ENCODE peak calls at places on chromosomes 2 and 18, in nine cellular contexts. One of them, this sample, is unnamed.

GRCh38 chr2:215324811-215325210 is 13.0 kb downstream of the ATIC start:
- ATAC-seq in lower lobe of right lung: no peak
- ATAC-seq in Panc1: no peak
- ATAC-seq in body of pancreas: no peak
- ATAC-seq in aorta: no peak
- ATAC-seq in right cardiac atrium: no peak
- ATAC-seq in upper lobe of right lung: no peak
- ATAC-seq in CD4-positive, CD25-positive, alpha-beta regulatory T cell: no peak
- ATAC-seq in left lung: no peak
- ATAC-seq in this sample: no peak

GRCh38 chr2:16318474-16319195 is 347.0 kb downstream of the CYRIA start:
- ATAC-seq in lower lobe of right lung: peak; percentile 52
- ATAC-seq in body of pancreas: peak; percentile 24
- ATAC-seq in right cardiac atrium: no peak
- ATAC-seq in upper lobe of right lung: peak; percentile 54
- ATAC-seq in CD4-positive, CD25-positive, alpha-beta regulatory T cell: no peak
- ATAC-seq in aorta: no peak
- ATAC-seq in left lung: peak; percentile 78
- ATAC-seq in Panc1: no peak
- ATAC-seq in this sample: no peak

GRCh38 chr18:48213791-48214190 is 195.4 kb downstream of the ZBTB7C start:
- ATAC-seq in body of pancreas: no peak
- ATAC-seq in lower lobe of right lung: no peak
- ATAC-seq in right cardiac atrium: no peak
- ATAC-seq in CD4-positive, CD25-positive, alpha-beta regulatory T cell: no peak
- ATAC-seq in aorta: no peak
- ATAC-seq in upper lobe of right lung: no peak
- ATAC-seq in Panc1: no peak
- ATAC-seq in left lung: no peak
- ATAC-seq in this sample: no peak

GRCh38 chr2:160251566-160251965 is 51.5 kb upstream of the ITGB6 start:
- ATAC-seq in left lung: peak; percentile 82
- ATAC-seq in Panc1: no peak
- ATAC-seq in CD4-positive, CD25-positive, alpha-beta regulatory T cell: no peak
- ATAC-seq in body of pancreas: no peak
- ATAC-seq in right cardiac atrium: peak; percentile 84
- ATAC-seq in lower lobe of right lung: peak; percentile 49
- ATAC-seq in upper lobe of right lung: peak; percentile 57
- ATAC-seq in aorta: no peak
- ATAC-seq in this sample: no peak

GRCh38 chr2:68700560-68700959 is 34.1 kb upstream of the ARHGAP25 start:
- ATAC-seq in body of pancreas: no peak
- ATAC-seq in lower lobe of right lung: no peak
- ATAC-seq in aorta: no peak
- ATAC-seq in CD4-positive, CD25-positive, alpha-beta regulatory T cell: no peak
- ATAC-seq in right cardiac atrium: no peak
- ATAC-seq in upper lobe of right lung: no peak
- ATAC-seq in left lung: no peak
- ATAC-seq in Panc1: no peak
- ATAC-seq in this sample: no peak

GRCh38 chr18:32770181-32770650 is 2.6 kb downstream of the KLHL14 start:
- ATAC-seq in right cardiac atrium: peak; percentile 19
- ATAC-seq in left lung: peak; percentile 34
- ATAC-seq in lower lobe of right lung: peak; percentile 20
- ATAC-seq in CD4-positive, CD25-positive, alpha-beta regulatory T cell: no peak
- ATAC-seq in body of pancreas: no peak
- ATAC-seq in Panc1: peak; percentile 31
- ATAC-seq in upper lobe of right lung: peak; percentile 40
- ATAC-seq in aorta: peak; percentile 61
- ATAC-seq in this sample: peak; percentile 29

GRCh38 chr18:36298113-36298701 is 694 bp downstream of the FHOD3 start:
- ATAC-seq in CD4-positive, CD25-positive, alpha-beta regulatory T cell: no peak
- ATAC-seq in right cardiac atrium: peak; percentile 5
- ATAC-seq in lower lobe of right lung: peak; percentile 37
- ATAC-seq in body of pancreas: peak; percentile 10
- ATAC-seq in upper lobe of right lung: peak; percentile 14
- ATAC-seq in left lung: peak; percentile 7
- ATAC-seq in aorta: peak; percentile 30
- ATAC-seq in Panc1: peak; percentile 39
- ATAC-seq in this sample: peak; percentile 19

GRCh38 chr2:133713049-133713580 is 144.9 kb upstream of the NCKAP5 start:
- ATAC-seq in aorta: no peak
- ATAC-seq in CD4-positive, CD25-positive, alpha-beta regulatory T cell: no peak
- ATAC-seq in Panc1: no peak
- ATAC-seq in body of pancreas: no peak
- ATAC-seq in upper lobe of right lung: no peak
- ATAC-seq in right cardiac atrium: no peak
- ATAC-seq in left lung: no peak
- ATAC-seq in lower lobe of right lung: no peak
- ATAC-seq in this sample: no peak

GRCh38 chr2:69453475-69454129 is 16.4 kb upstream of the NFU1 start:
- ATAC-seq in right cardiac atrium: no peak
- ATAC-seq in left lung: no peak
- ATAC-seq in upper lobe of right lung: no peak
- ATAC-seq in Panc1: no peak
- ATAC-seq in body of pancreas: no peak
- ATAC-seq in aorta: no peak
- ATAC-seq in lower lobe of right lung: no peak
- ATAC-seq in CD4-positive, CD25-positive, alpha-beta regulatory T cell: no peak
- ATAC-seq in this sample: no peak

GRCh38 chr2:88694015-88694414 is 2.5 kb downstream of the RPIA start:
- ATAC-seq in right cardiac atrium: no peak
- ATAC-seq in aorta: no peak
- ATAC-seq in CD4-positive, CD25-positive, alpha-beta regulatory T cell: no peak
- ATAC-seq in Panc1: no peak
- ATAC-seq in lower lobe of right lung: no peak
- ATAC-seq in left lung: no peak
- ATAC-seq in upper lobe of right lung: no peak
- ATAC-seq in body of pancreas: no peak
- ATAC-seq in this sample: no peak

GRCh38 chr2:117774716-117775115 is 39.8 kb upstream of the DDX18 start:
- ATAC-seq in right cardiac atrium: no peak
- ATAC-seq in left lung: no peak
- ATAC-seq in body of pancreas: no peak
- ATAC-seq in aorta: no peak
- ATAC-seq in lower lobe of right lung: no peak
- ATAC-seq in CD4-positive, CD25-positive, alpha-beta regulatory T cell: no peak
- ATAC-seq in upper lobe of right lung: no peak
- ATAC-seq in Panc1: no peak
- ATAC-seq in this sample: no peak

GRCh38 chr2:145325485-145325884 is 805.6 kb upstream of the ZEB2 start:
- ATAC-seq in upper lobe of right lung: no peak
- ATAC-seq in aorta: no peak
- ATAC-seq in left lung: no peak
- ATAC-seq in body of pancreas: no peak
- ATAC-seq in lower lobe of right lung: no peak
- ATAC-seq in right cardiac atrium: no peak
- ATAC-seq in CD4-positive, CD25-positive, alpha-beta regulatory T cell: no peak
- ATAC-seq in Panc1: no peak
- ATAC-seq in this sample: no peak

GRCh38 chr18:68267583-68267982 is 447.3 kb downstream of the TMX3 start:
- ATAC-seq in aorta: no peak
- ATAC-seq in body of pancreas: no peak
- ATAC-seq in right cardiac atrium: no peak
- ATAC-seq in upper lobe of right lung: no peak
- ATAC-seq in lower lobe of right lung: no peak
- ATAC-seq in Panc1: no peak
- ATAC-seq in left lung: no peak
- ATAC-seq in CD4-positive, CD25-positive, alpha-beta regulatory T cell: no peak
- ATAC-seq in this sample: no peak

GRCh38 chr2:231489990-231490389 is 25.7 kb upstream of the NCL start:
- ATAC-seq in body of pancreas: no peak
- ATAC-seq in left lung: no peak
- ATAC-seq in CD4-positive, CD25-positive, alpha-beta regulatory T cell: no peak
- ATAC-seq in upper lobe of right lung: no peak
- ATAC-seq in Panc1: no peak
- ATAC-seq in right cardiac atrium: no peak
- ATAC-seq in aorta: no peak
- ATAC-seq in lower lobe of right lung: no peak
- ATAC-seq in this sample: no peak

GRCh38 chr2:54000122-54000521 is 29.3 kb upstream of the PSME4 start:
- ATAC-seq in lower lobe of right lung: no peak
- ATAC-seq in aorta: no peak
- ATAC-seq in right cardiac atrium: peak; percentile 21
- ATAC-seq in Panc1: no peak
- ATAC-seq in body of pancreas: no peak
- ATAC-seq in upper lobe of right lung: no peak
- ATAC-seq in left lung: no peak
- ATAC-seq in CD4-positive, CD25-positive, alpha-beta regulatory T cell: no peak
- ATAC-seq in this sample: no peak

GRCh38 chr2:238024986-238025385 is 35.8 kb upstream of the SCLY start:
- ATAC-seq in left lung: no peak
- ATAC-seq in body of pancreas: no peak
- ATAC-seq in Panc1: no peak
- ATAC-seq in aorta: no peak
- ATAC-seq in lower lobe of right lung: no peak
- ATAC-seq in right cardiac atrium: no peak
- ATAC-seq in CD4-positive, CD25-positive, alpha-beta regulatory T cell: no peak
- ATAC-seq in upper lobe of right lung: peak; percentile 29
- ATAC-seq in this sample: no peak

GRCh38 chr2:144480257-144480656 is 39.7 kb downstream of the ZEB2 start:
- ATAC-seq in left lung: no peak
- ATAC-seq in aorta: no peak
- ATAC-seq in right cardiac atrium: peak; percentile 51
- ATAC-seq in lower lobe of right lung: no peak
- ATAC-seq in upper lobe of right lung: no peak
- ATAC-seq in body of pancreas: no peak
- ATAC-seq in Panc1: no peak
- ATAC-seq in CD4-positive, CD25-positive, alpha-beta regulatory T cell: no peak
- ATAC-seq in this sample: peak; percentile 51

GRCh38 chr2:235576337-235576910 is 82.6 kb downstream of the AGAP1 start:
- ATAC-seq in aorta: no peak
- ATAC-seq in Panc1: no peak
- ATAC-seq in body of pancreas: no peak
- ATAC-seq in lower lobe of right lung: no peak
- ATAC-seq in CD4-positive, CD25-positive, alpha-beta regulatory T cell: no peak
- ATAC-seq in right cardiac atrium: no peak
- ATAC-seq in left lung: no peak
- ATAC-seq in upper lobe of right lung: no peak
- ATAC-seq in this sample: no peak

GRCh38 chr2:30305235-30305634 is 73.9 kb downstream of the LBH start:
- ATAC-seq in left lung: no peak
- ATAC-seq in right cardiac atrium: no peak
- ATAC-seq in body of pancreas: no peak
- ATAC-seq in lower lobe of right lung: no peak
- ATAC-seq in upper lobe of right lung: no peak
- ATAC-seq in aorta: no peak
- ATAC-seq in CD4-positive, CD25-positive, alpha-beta regulatory T cell: no peak
- ATAC-seq in Panc1: no peak
- ATAC-seq in this sample: no peak

GRCh38 chr2:109126501-109126860 is 2.5 kb upstream of the SH3RF3 start:
- ATAC-seq in Panc1: no peak
- ATAC-seq in upper lobe of right lung: no peak
- ATAC-seq in aorta: no peak
- ATAC-seq in CD4-positive, CD25-positive, alpha-beta regulatory T cell: no peak
- ATAC-seq in left lung: no peak
- ATAC-seq in lower lobe of right lung: no peak
- ATAC-seq in right cardiac atrium: no peak
- ATAC-seq in body of pancreas: no peak
- ATAC-seq in this sample: no peak
- H3K4me3 ChIP-seq in Panc1: no peak overlapping the region
- H3K4me3 ChIP-seq in upper lobe of right lung: no peak overlapping the region
- H3K4me3 ChIP-seq in aorta: no peak overlapping the region
- H3K4me3 ChIP-seq in CD4-positive, CD25-positive, alpha-beta regulatory T cell: no peak overlapping the region
- H3K4me3 ChIP-seq in left lung: no peak overlapping the region
- H3K4me3 ChIP-seq in lower lobe of right lung: no peak overlapping the region
- H3K4me3 ChIP-seq in right cardiac atrium: no peak overlapping the region
- H3K4me3 ChIP-seq in body of pancreas: no peak overlapping the region
- H3K4me3 ChIP-seq in this sample: no peak overlapping the region

DNA sequence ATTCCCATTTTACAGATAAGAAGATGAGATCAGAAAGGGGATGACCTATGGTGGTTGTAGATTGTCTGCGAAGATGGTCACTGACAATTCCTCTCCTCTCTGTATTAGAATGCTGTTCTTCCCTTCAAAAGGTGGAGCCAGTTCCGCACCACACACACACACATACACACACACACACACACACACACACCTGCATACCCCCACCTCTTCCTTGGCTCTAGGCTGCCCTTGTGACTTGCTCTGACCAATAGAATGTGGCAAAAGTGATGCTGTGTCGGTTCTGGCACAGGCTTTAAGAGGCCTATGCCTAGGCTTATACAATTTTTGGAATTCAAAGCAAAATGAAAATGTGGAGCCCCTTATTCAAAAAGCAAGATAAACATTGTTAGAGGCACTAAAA is 88.0 kb downstream of the ZFP36L2 start:
- ATAC-seq in upper lobe of right lung: no peak
- ATAC-seq in body of pancreas: no peak
- ATAC-seq in Panc1: no peak
- ATAC-seq in CD4-positive, CD25-positive, alpha-beta regulatory T cell: no peak
- ATAC-seq in left lung: no peak
- ATAC-seq in aorta: no peak
- ATAC-seq in lower lobe of right lung: no peak
- ATAC-seq in right cardiac atrium: no peak
- ATAC-seq in this sample: no peak
- H3K4me1 ChIP-seq in upper lobe of right lung: peaks cover 55% of the 10 kb centered on the region
- H3K4me1 ChIP-seq in body of pancreas: peaks cover 4% of the 10 kb centered on the region
- H3K4me1 ChIP-seq in Panc1: peaks cover 6% of the 10 kb centered on the region
- H3K4me1 ChIP-seq in CD4-positive, CD25-positive, alpha-beta regulatory T cell: peaks cover 68% of the 10 kb centered on the region
- H3K4me1 ChIP-seq in left lung: peaks cover under 1% of the 10 kb centered on the region
- H3K4me1 ChIP-seq in aorta: no peaks in the 10 kb centered on the region
- H3K4me1 ChIP-seq in lower lobe of right lung: peaks cover 60% of the 10 kb centered on the region
- H3K4me1 ChIP-seq in right cardiac atrium: peaks cover 2% of the 10 kb centered on the region
- H3K4me1 ChIP-seq in this sample: no peaks in the 10 kb centered on the region

DNA sequence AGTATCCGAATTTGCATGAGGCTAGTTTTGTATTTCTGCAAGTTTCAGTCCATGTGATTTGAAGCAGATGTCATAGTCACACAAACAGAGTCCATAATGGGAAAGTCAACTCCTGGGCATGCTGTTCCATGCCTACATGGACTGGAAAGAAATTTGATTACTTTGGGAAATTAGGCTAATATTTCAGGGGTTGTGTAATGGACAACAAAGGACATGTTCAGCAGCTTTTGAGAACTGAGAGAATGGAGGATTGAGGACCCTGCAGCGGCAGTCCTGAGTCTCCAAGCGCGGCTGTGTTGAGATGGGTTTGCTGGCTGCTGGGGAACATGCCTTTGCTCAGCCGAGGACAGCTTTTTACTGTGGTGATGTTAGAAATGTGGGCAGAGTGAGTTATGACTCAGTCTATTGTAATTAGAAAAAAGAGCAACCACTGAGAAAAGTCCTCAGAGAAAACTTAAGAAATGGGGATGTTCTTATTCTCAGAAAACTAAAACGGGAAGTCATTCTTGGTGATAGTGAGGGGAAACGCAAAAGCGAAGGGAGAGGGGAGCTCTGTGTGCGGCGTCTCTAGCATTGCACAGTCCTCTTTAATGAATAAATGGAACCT is 149.2 kb downstream of the FAM210A start:
- ATAC-seq in Panc1: no peak
- ATAC-seq in body of pancreas: no peak
- ATAC-seq in CD4-positive, CD25-positive, alpha-beta regulatory T cell: peak; percentile 91
- ATAC-seq in upper lobe of right lung: peak; percentile 82
- ATAC-seq in right cardiac atrium: peak; percentile 45
- ATAC-seq in lower lobe of right lung: peak; percentile 76
- ATAC-seq in aorta: peak; percentile 63
- ATAC-seq in left lung: peak; percentile 85
- ATAC-seq in this sample: peak; percentile 66
- H3K4me3 ChIP-seq in Panc1: no peak overlapping the region
- H3K4me3 ChIP-seq in body of pancreas: no peak overlapping the region
- H3K4me3 ChIP-seq in CD4-positive, CD25-positive, alpha-beta regulatory T cell: peak overlapping the region; percentile 63
- H3K4me3 ChIP-seq in upper lobe of right lung: no peak overlapping the region
- H3K4me3 ChIP-seq in right cardiac atrium: no peak overlapping the region
- H3K4me3 ChIP-seq in lower lobe of right lung: no peak overlapping the region
- H3K4me3 ChIP-seq in aorta: no peak overlapping the region
- H3K4me3 ChIP-seq in left lung: no peak overlapping the region
- H3K4me3 ChIP-seq in this sample: no peak overlapping the region

GRCh38 chr2:55159752-55160151 is 72.3 kb downstream of the CLHC1 start:
- ATAC-seq in upper lobe of right lung: no peak
- ATAC-seq in lower lobe of right lung: no peak
- ATAC-seq in Panc1: no peak
- ATAC-seq in body of pancreas: no peak
- ATAC-seq in aorta: no peak
- ATAC-seq in CD4-positive, CD25-positive, alpha-beta regulatory T cell: no peak
- ATAC-seq in left lung: no peak
- ATAC-seq in right cardiac atrium: no peak
- ATAC-seq in this sample: no peak
- H3K4me1 ChIP-seq in upper lobe of right lung: peaks cover 79% of the 10 kb centered on the region
- H3K4me1 ChIP-seq in lower lobe of right lung: peaks cover 99% of the 10 kb centered on the region
- H3K4me1 ChIP-seq in Panc1: peaks cover 21% of the 10 kb centered on the region
- H3K4me1 ChIP-seq in body of pancreas: peaks cover 99% of the 10 kb centered on the region
- H3K4me1 ChIP-seq in aorta: peaks cover 12% of the 10 kb centered on the region
- H3K4me1 ChIP-seq in CD4-positive, CD25-positive, alpha-beta regulatory T cell: no peaks in the 10 kb centered on the region
- H3K4me1 ChIP-seq in left lung: peaks cover 49% of the 10 kb centered on the region
- H3K4me1 ChIP-seq in right cardiac atrium: peaks cover 27% of the 10 kb centered on the region
- H3K4me1 ChIP-seq in this sample: peaks cover 24% of the 10 kb centered on the region